ENCODE peak calls at places on chromosomes 13 and 19, in five cellular contexts. One of them, this sample, is unnamed.

GRCh38 chr19:41521860-41522555 is 54.0 kb upstream of the CEACAM21 start:
- DNase-seq in EL: no peak
- DNase-seq in left cardiac atrium: no peak
- DNase-seq in amniotic stem cell: no peak
- DNase-seq in amygdala: no peak
- DNase-seq in this sample: peak

GRCh38 chr19:18769989-18770528 is 21.0 kb downstream of the COMP start:
- DNase-seq in EL: no peak
- DNase-seq in left cardiac atrium: no peak
- DNase-seq in amniotic stem cell: no peak
- DNase-seq in amygdala: no peak
- DNase-seq in this sample: no peak

GRCh38 chr19:32450217-32450616 is 44.6 kb downstream of the DPY19L3 start:
- DNase-seq in EL: no peak
- DNase-seq in left cardiac atrium: no peak
- DNase-seq in amniotic stem cell: no peak
- DNase-seq in amygdala: no peak
- DNase-seq in this sample: no peak

GRCh38 chr13:47484564-47484963 is 516.5 kb downstream of the SUCLA2 start:
- DNase-seq in EL: peak
- DNase-seq in left cardiac atrium: no peak
- DNase-seq in amniotic stem cell: no peak
- DNase-seq in amygdala: no peak
- DNase-seq in this sample: no peak

GRCh38 chr13:98484289-98485219 is 92.4 kb downstream of the STK24 start:
- DNase-seq in EL: peak
- DNase-seq in left cardiac atrium: peak
- DNase-seq in amniotic stem cell: peak
- DNase-seq in amygdala: no peak
- DNase-seq in this sample: no peak

GRCh38 chr13:76991432-76991795 is 467 bp upstream of the CLN5 start:
- DNase-seq in EL: peak
- DNase-seq in left cardiac atrium: peak
- DNase-seq in amniotic stem cell: no peak
- DNase-seq in amygdala: no peak
- DNase-seq in this sample: peak

GRCh38 chr13:68261105-68261504 is 1031.0 kb upstream of the PCDH9 start:
- DNase-seq in EL: no peak
- DNase-seq in left cardiac atrium: no peak
- DNase-seq in amniotic stem cell: no peak
- DNase-seq in amygdala: no peak
- DNase-seq in this sample: no peak

GRCh38 chr19:3194063-3194702 is 8.5 kb downstream of the NCLN start:
- DNase-seq in EL: no peak
- DNase-seq in left cardiac atrium: no peak
- DNase-seq in amniotic stem cell: no peak
- DNase-seq in amygdala: no peak
- DNase-seq in this sample: no peak

GRCh38 chr13:29801737-29802305 is 48.6 kb downstream of the UBL3 start:
- DNase-seq in EL: no peak
- DNase-seq in left cardiac atrium: peak
- DNase-seq in amniotic stem cell: no peak
- DNase-seq in amygdala: no peak
- DNase-seq in this sample: no peak

GRCh38 chr13:79548886-79549285 is 67.9 kb downstream of the NDFIP2 start:
- DNase-seq in EL: no peak
- DNase-seq in left cardiac atrium: no peak
- DNase-seq in amniotic stem cell: no peak
- DNase-seq in amygdala: no peak
- DNase-seq in this sample: no peak

GRCh38 chr19:29610574-29611271 is 4.6 kb downstream of the POP4 start:
- DNase-seq in EL: peak
- DNase-seq in left cardiac atrium: peak
- DNase-seq in amniotic stem cell: no peak
- DNase-seq in amygdala: peak
- DNase-seq in this sample: peak

GRCh38 chr13:20772401-20773131 is 1.2 kb downstream of the EEF1AKMT1 start:
- DNase-seq in EL: peak
- DNase-seq in left cardiac atrium: no peak
- DNase-seq in amniotic stem cell: no peak
- DNase-seq in amygdala: no peak
- DNase-seq in this sample: no peak

GRCh38 chr13:75583101-75583500 is 33.5 kb downstream of the UCHL3 start:
- DNase-seq in EL: no peak
- DNase-seq in left cardiac atrium: no peak
- DNase-seq in amniotic stem cell: no peak
- DNase-seq in amygdala: no peak
- DNase-seq in this sample: no peak

GRCh38 chr19:1153891-1154730 is 20.0 kb downstream of the SBNO2 start:
- DNase-seq in EL: no peak
- DNase-seq in left cardiac atrium: no peak
- DNase-seq in amniotic stem cell: no peak
- DNase-seq in amygdala: no peak
- DNase-seq in this sample: no peak

GRCh38 chr19:35935911-35936737 is at the start of gene LRFN3:
- DNase-seq in EL: peak
- DNase-seq in left cardiac atrium: peak
- DNase-seq in amniotic stem cell: peak
- DNase-seq in amygdala: no peak
- DNase-seq in this sample: no peak

GRCh38 chr19:40742477-40742876 is 7.8 kb downstream of the ACTMAP start:
- DNase-seq in EL: no peak
- DNase-seq in left cardiac atrium: no peak
- DNase-seq in amniotic stem cell: no peak
- DNase-seq in amygdala: no peak
- DNase-seq in this sample: no peak

GRCh38 chr13:50592412-50593145 is 250.9 kb downstream of the DLEU7 start:
- DNase-seq in EL: peak
- DNase-seq in left cardiac atrium: no peak
- DNase-seq in amniotic stem cell: peak
- DNase-seq in amygdala: no peak
- DNase-seq in this sample: no peak